ENCODE peak calls at places on chromosomes 11 and 22, in five cellular contexts. One of them, this sample, is unnamed.
A peak's percentile ranks its signal among the peaks of the same experiment; 100 is the strongest.

GRCh38 chr22:42292726-42293520 is 22.5 kb upstream of the TCF20 start:
- DNase-seq in CD4-positive, alpha-beta memory T cell: no peak
- DNase-seq in A549: no peak
- DNase-seq in heart right ventricle: no peak
- DNase-seq in tibial nerve: no peak
- DNase-seq in this sample: no peak

GRCh38 chr11:124865902-124866851 is 945 bp downstream of the ROBO3 start:
- DNase-seq in A549: no peak
- DNase-seq in CD4-positive, alpha-beta memory T cell: peak; percentile 42
- DNase-seq in heart right ventricle: no peak
- DNase-seq in tibial nerve: no peak
- DNase-seq in this sample: peak; percentile 87

GRCh38 chr11:104078250-104078649 is 41.8 kb downstream of the DDI1 start:
- DNase-seq in tibial nerve: no peak
- DNase-seq in A549: no peak
- DNase-seq in CD4-positive, alpha-beta memory T cell: no peak
- DNase-seq in heart right ventricle: no peak
- DNase-seq in this sample: no peak

GRCh38 chr11:24234822-24235508 is 261.9 kb upstream of the LUZP2 start:
- DNase-seq in heart right ventricle: no peak
- DNase-seq in CD4-positive, alpha-beta memory T cell: no peak
- DNase-seq in tibial nerve: no peak
- DNase-seq in A549: no peak
- DNase-seq in this sample: no peak

GRCh38 chr22:26656896-26657851 is at the start of gene MIAT:
- DNase-seq in tibial nerve: no peak
- DNase-seq in A549: no peak
- DNase-seq in heart right ventricle: no peak
- DNase-seq in CD4-positive, alpha-beta memory T cell: peak; percentile 66
- DNase-seq in this sample: no peak

GRCh38 chr11:14620027-14620511 is 23.5 kb upstream of the PDE3B start:
- DNase-seq in heart right ventricle: no peak
- DNase-seq in tibial nerve: no peak
- DNase-seq in CD4-positive, alpha-beta memory T cell: no peak
- DNase-seq in A549: no peak
- DNase-seq in this sample: no peak

GRCh38 chr22:19422440-19423301 is 8.9 kb downstream of the HIRA start:
- DNase-seq in A549: no peak
- DNase-seq in heart right ventricle: no peak
- DNase-seq in CD4-positive, alpha-beta memory T cell: no peak
- DNase-seq in tibial nerve: no peak
- DNase-seq in this sample: no peak

GRCh38 chr11:1297576-1298473 is 11.6 kb downstream of the TOLLIP start:
- DNase-seq in heart right ventricle: no peak
- DNase-seq in A549: no peak
- DNase-seq in tibial nerve: no peak
- DNase-seq in CD4-positive, alpha-beta memory T cell: no peak
- DNase-seq in this sample: no peak

GRCh38 chr11:119448380-119448779 is 25.4 kb upstream of the THY1 start:
- DNase-seq in heart right ventricle: no peak
- DNase-seq in A549: no peak
- DNase-seq in tibial nerve: no peak
- DNase-seq in CD4-positive, alpha-beta memory T cell: no peak
- DNase-seq in this sample: no peak

GRCh38 chr11:78886616-78887015 is 312.0 kb upstream of the NARS2 start:
- DNase-seq in CD4-positive, alpha-beta memory T cell: no peak
- DNase-seq in A549: no peak
- DNase-seq in tibial nerve: peak; percentile 11
- DNase-seq in heart right ventricle: no peak
- DNase-seq in this sample: no peak

GRCh38 chr11:61120865-61121831 is 18.9 kb downstream of the CD5 start:
- DNase-seq in A549: peak; percentile 26
- DNase-seq in CD4-positive, alpha-beta memory T cell: peak; percentile 84
- DNase-seq in heart right ventricle: peak; percentile 58
- DNase-seq in tibial nerve: no peak
- DNase-seq in this sample: peak; percentile 44

GRCh38 chr11:83151274-83151977 is 5.5 kb upstream of the PCF11 start:
- DNase-seq in CD4-positive, alpha-beta memory T cell: no peak
- DNase-seq in tibial nerve: no peak
- DNase-seq in heart right ventricle: no peak
- DNase-seq in A549: peak; percentile 53
- DNase-seq in this sample: no peak

GRCh38 chr22:31039393-31039792 is 41.7 kb upstream of the SMTN start:
- DNase-seq in CD4-positive, alpha-beta memory T cell: no peak
- DNase-seq in tibial nerve: no peak
- DNase-seq in heart right ventricle: peak; percentile 47
- DNase-seq in A549: no peak
- DNase-seq in this sample: no peak

GRCh38 chr11:4916581-4916980 is 2.6 kb downstream of the OR51G2 start:
- DNase-seq in tibial nerve: no peak
- DNase-seq in CD4-positive, alpha-beta memory T cell: no peak
- DNase-seq in heart right ventricle: no peak
- DNase-seq in A549: no peak
- DNase-seq in this sample: no peak

GRCh38 chr11:85627332-85627997 is at the start of gene DLG2:
- DNase-seq in tibial nerve: peak; percentile 35
- DNase-seq in A549: no peak
- DNase-seq in CD4-positive, alpha-beta memory T cell: no peak
- DNase-seq in heart right ventricle: peak; percentile 15
- DNase-seq in this sample: no peak

GRCh38 chr11:85628771-85629341 is 463 bp downstream of the TMEM126B start:
- DNase-seq in tibial nerve: no peak
- DNase-seq in CD4-positive, alpha-beta memory T cell: no peak
- DNase-seq in heart right ventricle: no peak
- DNase-seq in A549: no peak
- DNase-seq in this sample: no peak

GRCh38 chr11:85627998-85628770 is at the start of gene TMEM126B:
- DNase-seq in tibial nerve: peak; percentile 97
- DNase-seq in A549: peak; percentile 96
- DNase-seq in heart right ventricle: peak; percentile 98
- DNase-seq in CD4-positive, alpha-beta memory T cell: peak; percentile 94
- DNase-seq in this sample: peak; percentile 99

GRCh38 chr11:85626496-85626895 is 648 bp downstream of the DLG2 start:
- DNase-seq in heart right ventricle: no peak
- DNase-seq in tibial nerve: no peak
- DNase-seq in A549: no peak
- DNase-seq in CD4-positive, alpha-beta memory T cell: no peak
- DNase-seq in this sample: no peak
- H3K4me3 ChIP-seq in heart right ventricle: peak overlapping the region; percentile 77
- H3K4me3 ChIP-seq in tibial nerve: peak overlapping the region; percentile 88
- H3K4me3 ChIP-seq in A549: no peak overlapping the region
- H3K4me3 ChIP-seq in CD4-positive, alpha-beta memory T cell: no peak overlapping the region
- H3K4me3 ChIP-seq in this sample: peak overlapping the region; percentile 91

DNA sequence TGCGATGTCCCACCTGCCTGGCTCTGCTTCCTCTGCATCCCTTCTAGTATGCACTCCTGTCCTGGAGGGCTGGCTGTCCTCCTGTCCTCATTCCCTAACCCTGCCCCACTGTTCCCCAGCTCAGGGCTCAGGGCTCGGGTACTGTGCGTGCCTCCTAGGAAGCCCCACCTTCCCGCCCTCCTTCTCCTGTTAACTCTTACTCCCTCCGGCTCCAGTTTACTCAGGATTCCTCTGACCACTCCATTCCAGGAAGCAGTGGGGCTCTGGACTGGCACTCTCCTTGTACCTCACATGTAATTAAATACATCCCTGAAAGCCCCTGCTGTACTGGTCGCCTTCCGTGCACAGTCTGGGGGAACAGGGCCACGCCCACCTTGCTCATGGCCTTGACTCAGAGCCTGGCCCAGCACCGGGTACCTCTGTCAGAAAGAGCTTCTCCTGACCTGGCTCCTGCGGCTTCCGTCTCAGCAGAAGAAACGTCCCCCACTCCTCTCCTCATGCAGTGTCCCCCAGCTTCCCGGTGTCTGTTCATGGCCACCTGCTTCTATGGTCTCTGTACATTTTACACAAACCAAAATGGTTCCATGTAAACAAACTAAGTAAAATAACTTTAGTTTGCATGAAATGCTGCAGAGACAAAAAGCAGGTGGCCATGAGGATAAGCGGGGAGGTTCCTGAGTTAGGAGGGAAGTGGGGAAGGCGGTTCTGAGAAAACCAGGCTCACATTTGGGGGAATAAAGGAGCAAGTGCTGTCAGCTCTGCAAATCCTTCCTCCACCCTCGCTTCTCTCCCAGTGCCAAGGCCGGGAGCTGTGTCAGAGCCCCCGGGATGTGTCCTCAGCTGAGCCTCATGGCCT is 445.9 kb downstream of the BRD1 start:
- DNase-seq in A549: no peak
- DNase-seq in heart right ventricle: no peak
- DNase-seq in CD4-positive, alpha-beta memory T cell: no peak
- DNase-seq in tibial nerve: no peak
- DNase-seq in this sample: peak; percentile 52
- H3K9me3 ChIP-seq in A549: peaks cover 4% of the 10 kb centered on the region
- H3K9me3 ChIP-seq in heart right ventricle: no peaks in the 10 kb centered on the region
- H3K9me3 ChIP-seq in CD4-positive, alpha-beta memory T cell: no peaks in the 10 kb centered on the region
- H3K9me3 ChIP-seq in tibial nerve: no peaks in the 10 kb centered on the region
- H3K9me3 ChIP-seq in this sample: no peaks in the 10 kb centered on the region

DNA sequence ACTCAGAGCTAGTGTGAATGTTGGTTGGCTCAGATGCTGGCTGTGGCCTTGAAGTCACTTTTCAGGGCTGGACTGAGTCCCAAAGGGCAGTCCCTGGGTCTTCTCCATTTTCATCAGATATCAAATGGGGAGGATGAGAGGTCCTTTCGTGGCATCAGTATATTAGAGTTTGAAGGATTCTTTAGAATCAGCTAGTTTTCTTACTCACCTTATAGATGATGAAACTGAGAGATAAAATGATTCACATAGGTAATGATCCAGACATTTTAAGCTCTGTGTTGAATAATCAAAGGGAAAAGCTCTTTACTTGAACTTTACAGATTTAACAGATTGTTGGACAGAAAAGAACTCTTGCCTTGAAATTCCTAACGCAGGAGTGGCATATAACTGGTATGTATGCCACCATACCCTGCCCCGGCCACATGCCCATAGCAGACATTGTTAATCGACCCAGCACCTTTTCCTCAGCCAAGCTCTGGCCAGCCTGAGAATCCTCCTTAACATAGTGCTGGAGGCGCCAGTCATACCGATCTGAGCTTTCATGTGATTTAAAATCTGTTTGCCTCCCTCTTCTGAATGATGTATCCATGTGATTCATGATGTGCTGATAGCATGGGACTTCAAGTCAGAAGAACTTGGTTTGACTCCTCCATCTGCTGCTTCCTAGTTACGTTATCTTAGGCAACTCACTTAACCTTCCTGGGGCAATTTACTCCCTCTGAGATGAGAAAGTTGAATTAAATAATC is 60.0 kb downstream of the BARX2 start:
- DNase-seq in tibial nerve: no peak
- DNase-seq in CD4-positive, alpha-beta memory T cell: no peak
- DNase-seq in heart right ventricle: no peak
- DNase-seq in A549: no peak
- DNase-seq in this sample: no peak
- H3K4me1 ChIP-seq in tibial nerve: no peaks in the 10 kb centered on the region
- H3K4me1 ChIP-seq in CD4-positive, alpha-beta memory T cell: no peaks in the 10 kb centered on the region
- H3K4me1 ChIP-seq in heart right ventricle: no peaks in the 10 kb centered on the region
- H3K4me1 ChIP-seq in A549: no peaks in the 10 kb centered on the region
- H3K4me1 ChIP-seq in this sample: no peaks in the 10 kb centered on the region

GRCh38 chr11:66409226-66409625 is 11.6 kb upstream of the NPAS4 start:
- DNase-seq in heart right ventricle: no peak
- DNase-seq in A549: no peak
- DNase-seq in tibial nerve: no peak
- DNase-seq in CD4-positive, alpha-beta memory T cell: no peak
- DNase-seq in this sample: no peak
- H3K4me3 ChIP-seq in heart right ventricle: peak overlapping the region; percentile 49
- H3K4me3 ChIP-seq in A549: peak overlapping the region; percentile 47
- H3K4me3 ChIP-seq in tibial nerve: peak overlapping the region; percentile 43
- H3K4me3 ChIP-seq in CD4-positive, alpha-beta memory T cell: no peak overlapping the region
- H3K4me3 ChIP-seq in this sample: no peak overlapping the region

DNA sequence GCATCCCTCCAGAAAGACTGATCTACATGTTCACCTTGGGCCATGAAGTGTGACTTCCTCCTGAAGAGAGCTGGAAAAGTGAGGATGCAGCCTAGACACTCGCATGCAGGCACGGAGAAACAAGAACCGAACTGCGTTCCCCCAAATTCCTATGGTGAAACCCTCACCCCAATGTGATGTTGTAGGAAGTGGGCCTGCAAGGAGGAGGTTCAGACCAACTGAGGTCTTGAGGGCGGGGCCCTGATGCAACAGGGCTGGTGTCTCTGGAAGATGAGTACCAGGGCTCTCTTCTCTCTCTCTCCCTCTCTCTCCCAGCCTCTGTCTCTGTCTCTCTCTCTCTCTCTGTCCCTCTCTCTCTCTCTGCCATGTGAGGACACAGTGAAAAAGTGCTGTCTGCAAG is 501.1 kb downstream of the BRD1 start:
- DNase-seq in CD4-positive, alpha-beta memory T cell: no peak
- DNase-seq in heart right ventricle: no peak
- DNase-seq in A549: no peak
- DNase-seq in tibial nerve: no peak
- DNase-seq in this sample: no peak
- H3K9me3 ChIP-seq in CD4-positive, alpha-beta memory T cell: peaks cover 4% of the 10 kb centered on the region
- H3K9me3 ChIP-seq in heart right ventricle: peaks cover 11% of the 10 kb centered on the region
- H3K9me3 ChIP-seq in A549: no peaks in the 10 kb centered on the region
- H3K9me3 ChIP-seq in tibial nerve: peaks cover 36% of the 10 kb centered on the region
- H3K9me3 ChIP-seq in this sample: peaks cover 3% of the 10 kb centered on the region

DNA sequence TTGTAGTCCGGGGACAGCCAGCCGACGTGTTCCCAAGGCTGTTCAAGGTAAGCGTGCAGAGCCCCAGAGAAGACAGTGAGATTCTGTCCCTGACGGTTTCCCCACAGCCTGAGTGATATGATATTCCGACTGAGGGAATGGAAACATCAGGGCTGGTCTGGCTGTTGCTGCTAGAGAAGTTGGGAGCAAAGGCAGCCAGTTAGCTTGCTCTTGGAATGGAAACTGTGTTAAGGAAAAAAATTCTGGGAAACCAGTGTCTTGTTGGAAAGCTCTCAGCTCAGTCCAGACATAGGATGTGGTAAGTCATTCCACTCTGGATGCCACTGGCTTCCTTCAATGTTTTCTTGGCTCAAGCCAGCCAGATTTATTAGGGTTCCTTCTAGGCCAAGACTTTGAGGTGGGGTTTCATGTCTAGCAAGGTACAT is 8.8 kb downstream of the CRY2 start:
- DNase-seq in CD4-positive, alpha-beta memory T cell: no peak
- DNase-seq in A549: no peak
- DNase-seq in heart right ventricle: no peak
- DNase-seq in tibial nerve: peak; percentile 18
- DNase-seq in this sample: no peak
- H3K4me1 ChIP-seq in CD4-positive, alpha-beta memory T cell: peaks cover 3% of the 10 kb centered on the region
- H3K4me1 ChIP-seq in A549: no peaks in the 10 kb centered on the region
- H3K4me1 ChIP-seq in heart right ventricle: peaks cover 100% of the 10 kb centered on the region
- H3K4me1 ChIP-seq in tibial nerve: peaks cover 91% of the 10 kb centered on the region
- H3K4me1 ChIP-seq in this sample: no peaks in the 10 kb centered on the region

DNA sequence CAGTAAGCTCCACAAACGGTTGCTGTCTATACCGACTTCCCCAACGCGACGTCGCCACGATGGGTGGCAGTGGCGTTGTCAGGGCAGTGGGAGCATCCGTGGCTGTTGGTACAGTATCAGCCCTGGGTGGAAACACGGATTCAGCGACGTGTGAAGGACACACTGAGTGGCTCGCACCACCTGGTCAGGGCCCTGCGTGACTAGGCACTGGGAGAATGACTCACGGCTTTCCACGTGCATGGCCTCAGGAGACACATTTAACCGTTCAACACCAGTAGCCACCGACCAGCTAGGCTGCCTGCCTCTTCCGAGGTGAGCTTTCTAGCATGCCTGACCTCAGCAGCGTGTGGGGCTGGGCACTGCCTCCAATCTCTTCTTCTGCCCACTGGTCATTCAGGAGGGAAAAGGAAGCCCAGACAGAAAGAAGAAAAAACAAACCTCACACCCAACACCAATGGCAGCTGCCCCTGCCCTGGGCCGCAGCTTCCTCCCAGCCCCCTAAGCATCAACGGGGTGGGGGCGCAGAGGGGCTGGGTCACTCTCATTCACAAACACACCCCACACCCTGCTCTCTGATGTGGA is 59.0 kb downstream of the MYH9 start:
- DNase-seq in A549: peak; percentile 68
- DNase-seq in tibial nerve: no peak
- DNase-seq in heart right ventricle: peak; percentile 71
- DNase-seq in CD4-positive, alpha-beta memory T cell: no peak
- DNase-seq in this sample: peak; percentile 87
- H3K4me3 ChIP-seq in A549: no peak overlapping the region
- H3K4me3 ChIP-seq in tibial nerve: no peak overlapping the region
- H3K4me3 ChIP-seq in heart right ventricle: peak overlapping the region; percentile 13
- H3K4me3 ChIP-seq in CD4-positive, alpha-beta memory T cell: peak overlapping the region; percentile 42
- H3K4me3 ChIP-seq in this sample: no peak overlapping the region